ENCODE peak calls at places on chromosomes 11 and 22, in nine cellular contexts. C, B, M, N, T, Z, F, G and A are unnamed samples.

GRCh38 chr11:126607374-126607773 is 251.9 kb downstream of the ST3GAL4 start:
- DNase-seq in C (no peak), B (peak), M (no peak), N (peak), T (no peak), Z (no peak), F (peak), G (peak), A (no peak)

GRCh38 chr11:80958414-80958813 is 1517.6 kb upstream of the TENM4 start:
- DNase-seq in C (no peak), B (no peak), M (no peak), N (no peak), T (no peak), Z (no peak), F (peak), G (no peak), A (no peak)

GRCh38 chr11:75270896-75271415 is 30.4 kb downstream of the TPBGL start:
- DNase-seq in C (no peak), B (no peak), M (no peak), N (no peak), T (no peak), Z (no peak), F (no peak), G (no peak), A (no peak)

GRCh38 chr22:34800265-34800664 is 265.7 kb upstream of the ISX start:
- DNase-seq in C (no peak), B (no peak), M (no peak), N (no peak), T (no peak), Z (no peak), F (no peak), G (no peak), A (no peak)

GRCh38 chr11:111819161-111820058 is 52.0 kb downstream of the ALG9 start:
- DNase-seq in C (peak), B (peak), M (no peak), N (peak), T (no peak), Z (no peak), F (peak), G (no peak), A (no peak)

GRCh38 chr22:36413022-36413770 is 25.4 kb upstream of the MYH9 start:
- DNase-seq in C (no peak), B (no peak), M (no peak), N (no peak), T (no peak), Z (no peak), F (no peak), G (no peak), A (no peak)

GRCh38 chr22:43293661-43294392 is 49.3 kb downstream of the SCUBE1 start:
- DNase-seq in C (peak), B (peak), M (no peak), N (peak), T (no peak), Z (no peak), F (no peak), G (no peak), A (no peak)

GRCh38 chr11:102630598-102631448 is 5.7 kb upstream of the MMP20 start:
- DNase-seq in C (no peak), B (no peak), M (no peak), N (no peak), T (no peak), Z (no peak), F (no peak), G (no peak), A (no peak)

GRCh38 chr11:124143034-124143433 is 27.8 kb downstream of the VWA5A start:
- DNase-seq in C (no peak), B (no peak), M (no peak), N (no peak), T (no peak), Z (no peak), F (no peak), G (no peak), A (no peak)

GRCh38 chr11:57323503-57324153 is 1.1 kb downstream of the TNKS1BP1 start:
- DNase-seq in C (no peak), B (no peak), M (no peak), N (no peak), T (no peak), Z (no peak), F (no peak), G (no peak), A (no peak)

GRCh38 chr11:8256271-8257002 is 7.2 kb downstream of the LMO1 start:
- DNase-seq in C (no peak), B (no peak), M (no peak), N (no peak), T (no peak), Z (no peak), F (no peak), G (peak), A (peak)

GRCh38 chr22:38335077-38335476 is 17.8 kb upstream of the CSNK1E start:
- DNase-seq in C (no peak), B (no peak), M (no peak), N (no peak), T (no peak), Z (no peak), F (no peak), G (no peak), A (no peak)

GRCh38 chr11:28696591-28696990 is 588.4 kb downstream of the METTL15 start:
- DNase-seq in C (no peak), B (no peak), M (no peak), N (no peak), T (no peak), Z (no peak), F (no peak), G (no peak), A (no peak)

GRCh38 chr11:96292291-96293010 is 50.5 kb downstream of the MAML2 start:
- DNase-seq in C (no peak), B (no peak), M (no peak), N (no peak), T (no peak), Z (no peak), F (no peak), G (no peak), A (no peak)

GRCh38 chr11:68181719-68182451 is 31.2 kb downstream of the KMT5B start:
- DNase-seq in C (no peak), B (no peak), M (no peak), N (no peak), T (no peak), Z (no peak), F (no peak), G (no peak), A (no peak)

GRCh38 chr11:4697583-4697982 is at the start of gene OR51E2:
- DNase-seq in C (no peak), B (no peak), M (no peak), N (no peak), T (no peak), Z (no peak), F (no peak), G (no peak), A (no peak)

GRCh38 chr11:85663781-85664560 is 958 bp downstream of the CREBZF start:
- DNase-seq in C (peak), B (peak), M (peak), N (peak), T (peak), Z (peak), F (no peak), G (peak), A (peak)

GRCh38 chr22:24510694-24511625 is 15.8 kb downstream of the UPB1 start:
- DNase-seq in C (no peak), B (peak), M (no peak), N (no peak), T (no peak), Z (no peak), F (no peak), G (no peak), A (no peak)

GRCh38 chr22:25749420-25750169 is 7.6 kb downstream of the MYO18B start:
- DNase-seq in C (no peak), B (no peak), M (no peak), N (no peak), T (peak), Z (no peak), F (no peak), G (no peak), A (no peak)

GRCh38 chr11:70244698-70245097 is 25.8 kb upstream of the PPFIA1 start:
- DNase-seq in C (no peak), B (no peak), M (no peak), N (no peak), T (no peak), Z (no peak), F (peak), G (no peak), A (no peak)

GRCh38 chr11:75233688-75234295 is 6.8 kb upstream of the TPBGL start:
- DNase-seq in C (no peak), B (peak), M (no peak), N (no peak), T (no peak), Z (no peak), F (no peak), G (peak), A (no peak)

GRCh38 chr11:121965330-121965729 is 150.7 kb downstream of the BLID start:
- DNase-seq in C (no peak), B (no peak), M (no peak), N (no peak), T (no peak), Z (no peak), F (peak), G (no peak), A (no peak)

GRCh38 chr22:29030016-29030617 is 31.5 kb downstream of the C22orf31 start:
- DNase-seq in C (no peak), B (peak), M (no peak), N (no peak), T (no peak), Z (no peak), F (no peak), G (no peak), A (no peak)

GRCh38 chr11:2968501-2968900 is 23.6 kb downstream of the NAP1L4 start:
- DNase-seq in C (no peak), B (no peak), M (no peak), N (no peak), T (no peak), Z (no peak), F (no peak), G (no peak), A (no peak)

GRCh38 chr22:46010951-46011626 is 34.1 kb upstream of the WNT7B start:
- DNase-seq in C (no peak), B (peak), M (no peak), N (peak), T (no peak), Z (no peak), F (no peak), G (no peak), A (no peak)

GRCh38 chr11:16280256-16280682 is 76.1 kb downstream of the SOX6 start:
- DNase-seq in C (peak), B (peak), M (no peak), N (peak), T (no peak), Z (no peak), F (no peak), G (no peak), A (no peak)

GRCh38 chr11:6655020-6655789 is 404 bp downstream of the DCHS1 start:
- DNase-seq in C (no peak), B (no peak), M (peak), N (peak), T (peak), Z (no peak), F (no peak), G (peak), A (no peak)

GRCh38 chr11:85828640-85828978 is 17.7 kb upstream of the SYTL2 start:
- DNase-seq in C (no peak), B (no peak), M (no peak), N (no peak), T (no peak), Z (no peak), F (no peak), G (no peak), A (no peak)

GRCh38 chr11:123719452-123719851 is 22.0 kb downstream of the ZNF202 start:
- DNase-seq in C (no peak), B (no peak), M (no peak), N (no peak), T (no peak), Z (no peak), F (peak), G (no peak), A (no peak)

GRCh38 chr11:62054484-62055121 is 69.2 kb upstream of the INCENP start:
- DNase-seq in C (no peak), B (peak), M (no peak), N (no peak), T (no peak), Z (no peak), F (no peak), G (no peak), A (no peak)